ENCODE peak calls at places on chromosomes 16 and 17, in nine cellular contexts. N, P, J, Y, W, K, I, X and B are unnamed samples.

GRCh38 chr17:50304781-50305404 is 30.6 kb downstream of the TMEM92 start:
- DNase-seq in P (peak), X (no peak), Y (no peak), N (peak), J (no peak), K (peak), I (no peak), W (no peak), B (no peak)

GRCh38 chr17:8832711-8833352 is 33.7 kb upstream of the MFSD6L start:
- DNase-seq in W (no peak), K (no peak), I (no peak), N (no peak), Y (peak), J (peak), P (peak), X (no peak), B (peak)

GRCh38 chr17:44907696-44908470 is 7.4 kb downstream of the GFAP start:
- DNase-seq in I (no peak), N (peak), X (no peak), W (no peak), K (no peak), Y (no peak), P (no peak), J (no peak), B (no peak)

GRCh38 chr16:17511340-17511739 is 40.6 kb upstream of the XYLT1 start:
- DNase-seq in I (peak), Y (no peak), N (no peak), J (no peak), P (no peak), W (no peak), X (no peak), K (no peak), B (no peak)

GRCh38 chr17:48513097-48513496 is 17.7 kb downstream of the HOXB1 start:
- DNase-seq in X (no peak), K (no peak), P (no peak), N (peak), J (no peak), Y (no peak), W (no peak), I (no peak), B (no peak)

GRCh38 chr17:57090560-57091185 is 5.6 kb downstream of the AKAP1 start:
- DNase-seq in P (no peak), W (no peak), I (no peak), Y (no peak), J (no peak), K (no peak), X (no peak), N (peak), B (no peak)

GRCh38 chr17:17684901-17685774 is 3.9 kb downstream of the RAI1 start:
- DNase-seq in K (peak), I (no peak), P (no peak), N (peak), Y (no peak), J (no peak), W (no peak), X (no peak), B (no peak)

GRCh38 chr16:68003031-68003430 is 3.7 kb upstream of the DPEP2 start:
- DNase-seq in N (no peak), X (no peak), K (peak), I (no peak), W (no peak), Y (no peak), J (no peak), P (no peak), B (no peak)

GRCh38 chr16:69654280-69654931 is 72.0 kb downstream of the NQO1 start:
- DNase-seq in P (no peak), Y (no peak), X (no peak), K (no peak), W (no peak), J (no peak), N (no peak), I (no peak), B (no peak)

GRCh38 chr16:73051903-73052302 is 4.0 kb upstream of the ZFHX3 start:
- DNase-seq in Y (no peak), P (no peak), I (no peak), J (no peak), K (no peak), X (no peak), W (no peak), N (no peak), B (no peak)

GRCh38 chr16:17552351-17552750 is 81.6 kb upstream of the XYLT1 start:
- DNase-seq in W (no peak), N (no peak), P (no peak), K (no peak), Y (no peak), I (no peak), X (no peak), J (no peak), B (no peak)

GRCh38 chr16:3268294-3268693 is 11.9 kb upstream of the MEFV start:
- DNase-seq in X (no peak), P (no peak), Y (no peak), N (no peak), K (no peak), I (no peak), W (no peak), J (no peak), B (no peak)

GRCh38 chr17:8096541-8096940 is 9.0 kb upstream of the ALOX12B start:
- DNase-seq in P (no peak), J (no peak), N (no peak), I (no peak), W (no peak), K (no peak), Y (no peak), X (no peak), B (no peak)

GRCh38 chr16:83701494-83701893 is 106.3 kb upstream of the HSBP1 start:
- DNase-seq in Y (peak), J (no peak), W (no peak), I (peak), N (peak), K (peak), X (no peak), P (peak), B (no peak)
- TF ChIP-seq CTCF in Y (no peak), J (no peak), W (no peak), I (no peak), N (no peak), K (no peak), X (no peak), P (no peak), B (no peak)

GRCh38 chr17:77569846-77570564 is 388.5 kb upstream of the TNRC6C start:
- DNase-seq in I (no peak), K (no peak), W (no peak), P (no peak), X (peak), Y (no peak), N (no peak), J (no peak), B (no peak)
- TF ChIP-seq CTCF in I (no peak), K (no peak), W (no peak), P (no peak), X (no peak), Y (no peak), N (no peak), J (no peak), B (no peak)

GRCh38 chr16:57609541-57610401 is 18.7 kb upstream of the ADGRG1 start:
- DNase-seq in I (no peak), J (no peak), P (no peak), K (no peak), Y (no peak), X (peak), N (peak), W (no peak), B (no peak)
- TF ChIP-seq CTCF in I (no peak), J (no peak), P (peak), K (no peak), Y (no peak), X (no peak), N (peak), W (no peak), B (no peak)

GRCh38 chr17:37576281-37576680 is 32.9 kb downstream of the SYNRG start:
- DNase-seq in X (no peak), N (peak), Y (no peak), I (no peak), W (no peak), J (no peak), K (no peak), P (no peak), B (no peak)
- TF ChIP-seq CTCF in X (no peak), N (no peak), Y (no peak), I (no peak), W (no peak), J (no peak), K (no peak), P (no peak), B (no peak)

GRCh38 chr17:19457830-19458271 is 46.8 kb downstream of the RNF112 start:
- DNase-seq in N (no peak), P (peak), I (no peak), Y (no peak), W (no peak), X (no peak), K (no peak), J (no peak), B (no peak)
- TF ChIP-seq CTCF in N (no peak), P (no peak), I (no peak), Y (no peak), W (no peak), X (no peak), K (peak), J (no peak), B (no peak)

GRCh38 chr16:722835-723633 is 2.1 kb downstream of the ANTKMT start:
- DNase-seq in I (no peak), P (no peak), J (no peak), K (no peak), W (no peak), Y (no peak), N (no peak), X (no peak), B (no peak)

GRCh38 chr16:721765-722481 is 977 bp downstream of the ANTKMT start:
- DNase-seq in J (no peak), X (no peak), Y (no peak), K (no peak), W (no peak), P (no peak), N (no peak), I (no peak), B (no peak)

GRCh38 chr16:720507-720989 is 398 bp upstream of the ANTKMT start:
- DNase-seq in Y (peak), K (peak), W (no peak), J (no peak), X (no peak), N (peak), P (peak), I (no peak), B (peak)

GRCh38 chr16:719815-720506 is 985 bp upstream of the ANTKMT start:
- DNase-seq in J (no peak), I (no peak), Y (no peak), N (no peak), P (no peak), X (no peak), W (no peak), K (no peak), B (no peak)

DNA sequence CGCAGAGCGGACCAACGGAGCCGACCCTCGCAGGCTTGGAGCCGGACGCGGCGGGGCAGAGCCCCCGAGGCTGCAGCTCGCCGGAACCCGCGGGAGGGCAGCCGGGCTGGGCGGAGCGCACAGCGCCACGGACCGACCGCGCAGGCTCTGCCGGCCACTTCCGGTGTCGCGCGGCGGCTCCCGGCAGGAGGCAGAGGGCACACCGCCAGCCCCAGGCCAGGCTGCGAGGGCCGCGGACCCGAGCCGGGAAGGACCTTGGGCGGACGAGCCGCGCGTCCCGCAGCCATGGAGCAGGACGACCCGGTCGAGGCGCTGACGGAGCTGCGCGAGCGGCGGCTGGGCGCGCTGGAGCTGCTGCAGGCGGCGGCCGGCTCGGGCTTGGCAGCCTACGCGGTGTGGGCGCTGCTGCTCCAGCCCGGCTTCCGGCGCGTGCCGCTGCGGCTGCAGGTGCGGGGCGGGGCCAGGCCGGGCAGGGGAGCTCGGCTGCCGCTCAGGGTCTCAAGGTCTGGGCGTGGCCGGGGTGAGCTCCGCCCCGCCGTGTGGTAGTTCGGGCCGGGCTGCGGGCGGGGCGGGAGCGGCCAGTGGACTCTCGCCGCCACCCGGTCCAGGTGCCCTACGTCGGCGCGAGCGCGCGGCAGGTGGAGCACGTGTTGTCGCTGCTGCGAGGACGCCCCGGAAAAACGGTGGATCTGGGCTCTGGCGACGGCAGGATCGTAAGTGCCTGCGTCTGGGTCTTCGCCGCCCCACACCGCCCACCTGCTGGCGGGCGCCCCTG is at the start of gene ANTKMT:
- DNase-seq in K (peak), Y (peak), X (peak), P (peak), W (peak), J (no peak), N (peak), I (no peak), B (peak)
- TF ChIP-seq CTCF in K (no peak), Y (no peak), X (peak), P (no peak), W (no peak), J (no peak), N (no peak), I (no peak), B (no peak)

GRCh38 chr17:34584805-34585416 is 5.5 kb downstream of the TMEM132E start:
- DNase-seq in I (no peak), P (peak), J (no peak), K (no peak), X (no peak), W (no peak), Y (no peak), N (peak), B (peak)
- TF ChIP-seq CTCF in I (no peak), P (peak), J (peak), K (peak), X (no peak), W (no peak), Y (no peak), N (no peak), B (no peak)